ENCODE peak calls at places on chromosomes 4 and X, in six cellular contexts. M, J, E, P, O and C are unnamed samples.

GRCh38 chr4:98887137-98887536 is 41.8 kb downstream of the EIF4E start:
- DNase-seq in E (no peak), O (no peak), M (no peak), J (no peak), P (no peak), C (no peak)

GRCh38 chr4:16039139-16039538 is 44.7 kb downstream of the PROM1 start:
- DNase-seq in O (no peak), J (no peak), M (no peak), P (no peak), E (no peak), C (no peak)

GRCh38 chr4:61984260-61984909 is 784.3 kb downstream of the ADGRL3 start:
- DNase-seq in P (no peak), E (no peak), J (no peak), O (no peak), M (no peak), C (no peak)

GRCh38 chr4:16837475-16837874 is 61.0 kb downstream of the LDB2 start:
- DNase-seq in P (no peak), M (no peak), E (no peak), J (no peak), O (no peak), C (no peak)

GRCh38 chrX:38192007-38192625 is 28.6 kb downstream of the SRPX start:
- DNase-seq in O (peak; percentile 4), E (peak; percentile 28), M (no peak), P (no peak), J (peak; percentile 10), C (no peak)

GRCh38 chr4:98630804-98631454 is 27.5 kb downstream of the TSPAN5 start:
- DNase-seq in J (no peak), O (no peak), E (no peak), M (no peak), P (no peak), C (no peak)

GRCh38 chr4:38488891-38489861 is 174.8 kb upstream of the KLF3 start:
- DNase-seq in J (no peak), M (no peak), E (no peak), O (no peak), P (no peak), C (peak; percentile 7)

GRCh38 chr4:73341454-73341853 is 62.6 kb upstream of the ALB start:
- DNase-seq in P (no peak), E (peak; percentile 35), M (peak; percentile 13), J (peak; percentile 25), O (no peak), C (peak; percentile 60)

GRCh38 chr4:48588230-48588943 is 98.3 kb downstream of the ZAR1 start:
- DNase-seq in O (no peak), P (no peak), J (no peak), E (no peak), M (no peak), C (no peak)

GRCh38 chr4:73776363-73776762 is 36.0 kb downstream of the CXCL8 start:
- DNase-seq in M (peak; percentile 1), J (no peak), O (no peak), E (peak; percentile 60), P (no peak), C (no peak)

GRCh38 chr4:153532227-153532626 is 66.1 kb downstream of the TMEM131L start:
- DNase-seq in P (no peak), J (no peak), M (no peak), E (no peak), O (no peak), C (no peak)

GRCh38 chr4:186809070-186809469 is 85.4 kb upstream of the FAT1 start:
- DNase-seq in O (no peak), J (no peak), E (no peak), M (no peak), P (no peak), C (no peak)

GRCh38 chr4:1231637-1232360 is 17.1 kb downstream of the CTBP1 start:
- DNase-seq in M (no peak), P (peak; percentile 43), O (no peak), J (no peak), E (no peak), C (no peak)

GRCh38 chr4:87390931-87391782 is at the start of gene HSD17B11:
- DNase-seq in J (peak; percentile 91), P (peak; percentile 93), M (peak; percentile 67), O (peak; percentile 66), E (peak; percentile 73), C (peak; percentile 54)

GRCh38 chr4:16532240-16532990 is 306.1 kb upstream of the TAPT1 start:
- DNase-seq in M (peak; percentile 92), E (no peak), P (no peak), J (no peak), O (no peak), C (no peak)

GRCh38 chrX:73965833-73966232 is 338.1 kb upstream of the ZCCHC13 start:
- DNase-seq in M (no peak), E (no peak), J (no peak), P (no peak), O (no peak), C (no peak)

GRCh38 chr4:128707864-128708263 is 101.6 kb upstream of the JADE1 start:
- DNase-seq in M (peak; percentile 35), O (no peak), P (no peak), J (no peak), E (peak; percentile 4), C (no peak)

GRCh38 chr4:48854982-48855381 is 24.1 kb downstream of the OCIAD1 start:
- DNase-seq in M (no peak), J (no peak), O (no peak), E (no peak), P (no peak), C (no peak)

GRCh38 chrX:53089224-53089842 is 4.6 kb upstream of the KANTR start:
- DNase-seq in E (peak; percentile 52), P (no peak), M (peak; percentile 42), J (peak; percentile 61), O (peak; percentile 35), C (peak; percentile 9)

GRCh38 chr4:171342646-171343045 is 470.6 kb upstream of the GALNTL6 start:
- DNase-seq in O (no peak), M (no peak), P (no peak), E (no peak), J (no peak), C (no peak)

GRCh38 chrX:98028691-98029090 is 1145.0 kb downstream of the RPA4 start:
- DNase-seq in M (no peak), J (no peak), E (no peak), O (no peak), P (no peak), C (no peak)

GRCh38 chrX:13808293-13808692 is 8.6 kb downstream of the GPM6B start:
- DNase-seq in P (no peak), M (no peak), J (no peak), O (no peak), E (no peak), C (no peak)

GRCh38 chr4:2258091-2259035 is 3.5 kb downstream of the MXD4 start:
- DNase-seq in E (no peak), O (no peak), J (no peak), P (peak; percentile 73), M (no peak), C (no peak)

GRCh38 chrX:130523460-130524394 is 121.9 kb downstream of the RBMX2 start:
- DNase-seq in O (no peak), J (no peak), P (no peak), M (no peak), E (peak; percentile 47), C (peak; percentile 26)

GRCh38 chr4:184647391-184648101 is 1.7 kb downstream of the CASP3 start:
- DNase-seq in J (no peak), E (no peak), M (no peak), O (no peak), P (no peak), C (no peak)